ENCODE peak calls at places on chromosome 6, in eight cellular contexts. F is HepG2, J is transverse colon, M is endothelial cell of umbilical vein, U is stomach, L is H1, W is SK-N-MC, R is sigmoid colon. K is an unnamed sample.

GRCh38 chr6:95094751-95095150 is 482.6 kb upstream of the MANEA start:
- DNase-seq in F (no peak), J (no peak), M (peak; percentile 6), U (no peak), L (no peak), W (no peak), R (no peak), K (no peak)

GRCh38 chr6:87756858-87757257 is 54.8 kb upstream of the AKIRIN2 start:
- DNase-seq in F (no peak), J (peak; percentile 39), M (peak; percentile 26), U (no peak), L (no peak), W (no peak), R (no peak), K (peak; percentile 82)

GRCh38 chr6:167827062-167827587 is 414 bp downstream of the AFDN start:
- DNase-seq in F (no peak), J (peak; percentile 34), M (no peak), U (peak; percentile 44), L (no peak), W (no peak), R (peak; percentile 70), K (peak; percentile 88)

GRCh38 chr6:137202078-137202477 is 17.1 kb downstream of the IFNGR1 start:
- DNase-seq in F (no peak), J (no peak), M (no peak), U (no peak), L (no peak), W (no peak), R (no peak), K (no peak)

GRCh38 chr6:123625697-123626096 is 11.1 kb downstream of the TRDN start:
- DNase-seq in F (no peak), J (no peak), M (no peak), U (no peak), L (no peak), W (no peak), R (no peak), K (no peak)

GRCh38 chr6:167079853-167080297 is 43.0 kb upstream of the CCR6 start:
- DNase-seq in F (no peak), J (peak; percentile 54), M (no peak), U (no peak), L (no peak), W (no peak), R (no peak), K (peak; percentile 87)

GRCh38 chr6:81998432-81998831 is 246.0 kb upstream of the TENT5A start:
- DNase-seq in F (no peak), J (no peak), M (no peak), U (no peak), L (no peak), W (no peak), R (no peak), K (no peak)

GRCh38 chr6:47631248-47632196 is 66.9 kb upstream of the ADGRF4 start:
- DNase-seq in F (peak; percentile 66), J (no peak), M (peak; percentile 76), U (no peak), L (peak; percentile 23), W (peak; percentile 48), R (no peak), K (no peak)

GRCh38 chr6:10404107-10404798 is 10.6 kb downstream of the TFAP2A start:
- DNase-seq in F (no peak), J (peak; percentile 90), M (peak; percentile 90), U (peak; percentile 91), L (peak; percentile 93), W (no peak), R (peak; percentile 92), K (peak; percentile 95)

GRCh38 chr6:33317418-33317667 is 201 bp downstream of the ZBTB22 start:
- DNase-seq in F (no peak), J (no peak), M (peak; percentile 25), U (no peak), L (no peak), W (no peak), R (no peak), K (no peak)

GRCh38 chr6:85449388-85449817 is 480 bp upstream of the NT5E start:
- DNase-seq in F (no peak), J (peak; percentile 18), M (peak; percentile 47), U (no peak), L (no peak), W (no peak), R (peak; percentile 75), K (peak; percentile 84)

GRCh38 chr6:113586413-113586812 is 270.7 kb upstream of the MARCKS start:
- DNase-seq in F (no peak), J (no peak), M (no peak), U (no peak), L (no peak), W (no peak), R (no peak), K (no peak)

GRCh38 chr6:35496851-35497570 is at the start of gene TEAD3:
- DNase-seq in F (peak; percentile 69), J (peak; percentile 74), M (no peak), U (peak; percentile 69), L (no peak), W (no peak), R (peak; percentile 93), K (peak; percentile 84)

GRCh38 chr6:166949533-166950442 is 6.6 kb downstream of the RNASET2 start:
- DNase-seq in F (no peak), J (peak; percentile 28), M (no peak), U (peak; percentile 54), L (no peak), W (no peak), R (no peak), K (peak; percentile 82)

GRCh38 chr6:128069180-128069579 is 168.3 kb upstream of the THEMIS start:
- DNase-seq in F (no peak), J (no peak), M (no peak), U (no peak), L (no peak), W (no peak), R (no peak), K (no peak)

GRCh38 chr6:129774697-129775447 is 64.9 kb upstream of the ARHGAP18 start:
- DNase-seq in F (peak; percentile 85), J (peak; percentile 75), M (peak; percentile 76), U (peak; percentile 73), L (peak; percentile 54), W (peak; percentile 75), R (peak; percentile 81), K (no peak)
- H3K4me3 ChIP-seq in F (peak overlapping the region; percentile 40), J (no peak overlapping the region), M (no peak overlapping the region), U (no peak overlapping the region), L (peak overlapping the region; percentile 22), W (peak overlapping the region; percentile 72), R (no peak overlapping the region), K (no peak overlapping the region)

GRCh38 chr6:2104524-2104880 is 140.9 kb downstream of the GMDS start:
- DNase-seq in F (no peak), J (no peak), M (no peak), U (no peak), L (no peak), W (no peak), R (no peak), K (no peak)

GRCh38 chr6:2102316-2102883 is 143.0 kb downstream of the GMDS start:
- DNase-seq in F (no peak), J (no peak), M (peak; percentile 80), U (no peak), L (no peak), W (no peak), R (no peak), K (no peak)

GRCh38 chr6:2101213-2101612 is 144.2 kb downstream of the GMDS start:
- DNase-seq in F (no peak), J (no peak), M (no peak), U (no peak), L (no peak), W (no peak), R (no peak), K (no peak)

GRCh38 chr6:2102966-2103365 is 142.4 kb downstream of the GMDS start:
- DNase-seq in F (no peak), J (no peak), M (peak; percentile 69), U (no peak), L (no peak), W (no peak), R (no peak), K (no peak)

GRCh38 chr6:2103644-2104523 is 141.5 kb downstream of the GMDS start:
- DNase-seq in F (peak; percentile 43), J (no peak), M (peak; percentile 84), U (no peak), L (no peak), W (no peak), R (no peak), K (no peak)
- TF ChIP-seq POLR2AphosphoS5 in F (no peak), J (no peak), M (no peak), U (no peak), L (no peak), W (no peak), R (no peak), K (no peak)

DNA sequence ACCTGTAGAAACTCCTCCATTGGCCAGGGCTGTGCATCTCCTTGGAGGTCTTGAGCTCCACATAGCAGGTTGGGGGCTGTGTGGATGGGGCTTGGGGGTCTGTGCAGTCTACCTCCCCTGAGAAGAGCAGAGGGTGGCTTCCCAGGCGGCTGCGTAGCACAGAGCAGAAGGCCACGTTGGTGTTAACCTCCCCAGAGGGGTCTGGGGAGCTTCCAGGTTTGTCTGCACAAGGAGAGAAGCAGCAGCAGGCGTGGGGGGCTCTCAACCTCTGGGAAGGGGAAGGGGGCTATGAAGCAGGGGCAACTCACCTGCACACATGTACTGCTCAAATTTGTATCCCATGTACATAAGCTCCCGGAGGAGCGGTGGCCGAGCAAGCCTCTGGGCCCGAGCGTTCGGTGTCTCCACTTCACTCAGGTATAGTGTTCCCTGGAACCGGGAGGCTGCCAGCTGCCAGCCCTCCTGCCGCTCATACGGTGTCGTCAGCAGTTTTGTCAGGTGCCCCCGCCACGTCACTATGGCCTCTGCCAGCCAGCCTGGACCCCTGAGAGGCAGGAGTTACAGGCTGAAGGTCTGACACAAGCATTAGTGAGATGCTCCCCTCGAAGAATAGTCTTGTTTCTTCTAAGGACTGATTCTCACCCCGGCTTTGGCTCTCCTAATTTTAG is 1.2 kb downstream of the DXO start:
- DNase-seq in F (no peak), J (peak; percentile 27), M (no peak), U (peak; percentile 35), L (no peak), W (no peak), R (peak; percentile 68), K (peak; percentile 84)
- H3K4me3 ChIP-seq in F (peak overlapping the region; percentile 94), J (no peak overlapping the region), M (no peak overlapping the region), U (peak overlapping the region; percentile 70), L (no peak overlapping the region), W (peak overlapping the region; percentile 89), R (peak overlapping the region; percentile 50), K (peak overlapping the region; percentile 79)

DNA sequence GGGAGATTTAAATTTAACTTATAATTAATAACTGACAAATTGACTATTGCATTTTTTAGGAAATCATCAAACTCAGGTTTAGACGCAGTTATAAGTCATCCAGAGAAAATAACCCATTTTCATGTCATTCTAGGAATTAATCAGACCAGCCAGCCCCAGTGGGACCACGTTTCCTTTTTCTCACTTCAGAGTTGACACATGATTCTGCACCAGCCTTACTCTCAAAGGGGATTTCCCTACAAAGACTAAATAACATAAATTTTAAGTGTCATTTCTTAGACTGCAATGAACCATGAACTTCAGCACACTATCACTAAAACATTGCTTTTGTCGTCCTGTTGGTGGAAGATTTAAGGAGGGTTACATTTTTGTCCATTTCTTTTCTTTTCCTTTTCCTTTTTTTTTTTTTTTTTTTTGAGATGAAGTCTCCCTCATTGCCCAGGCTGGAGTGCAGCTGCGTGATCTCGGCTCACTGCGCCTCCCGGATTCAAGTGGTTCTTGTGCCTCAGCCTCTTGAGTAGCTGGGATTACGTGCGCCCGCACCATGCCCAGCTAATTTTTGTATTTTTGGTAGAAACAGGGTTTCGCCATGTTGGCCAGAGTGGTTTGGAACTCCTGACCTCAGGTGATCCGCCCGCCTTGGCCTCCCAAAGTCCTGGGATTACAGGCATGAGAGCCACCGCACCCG is 3.6 kb downstream of the IPCEF1 start:
- DNase-seq in F (no peak), J (no peak), M (no peak), U (no peak), L (no peak), W (no peak), R (no peak), K (no peak)
- TF ChIP-seq POLR2AphosphoS5 in F (no peak), J (no peak), M (no peak), U (no peak), L (no peak), W (no peak), R (no peak), K (no peak)

K was measured in spleen.